ENCODE peak calls at places on chromosome 7, in four cellular contexts. J, K, W and S are unnamed samples.

GRCh38 chr7:100358027-100358856 is at the start of gene PILRB:
- DNase-seq in J (no peak), K (no peak), W (no peak), S (no peak)

GRCh38 chr7:2832441-2832840 is 11.7 kb downstream of the GNA12 start:
- DNase-seq in J (no peak), K (no peak), W (no peak), S (no peak)

GRCh38 chr7:50665403-50666123 is 100.4 kb upstream of the DDC start:
- DNase-seq in J (no peak), K (no peak), W (no peak), S (no peak)

GRCh38 chr7:1925973-1926907 is 256.2 kb downstream of the ELFN1 start:
- DNase-seq in J (no peak), K (no peak), W (no peak), S (no peak)

GRCh38 chr7:157768198-157768597 is 431.4 kb downstream of the DNAJB6 start:
- DNase-seq in J (no peak), K (no peak), W (no peak), S (no peak)

GRCh38 chr7:151902306-151902705 is 25.4 kb upstream of the PRKAG2 start:
- DNase-seq in J (no peak), K (no peak), W (no peak), S (no peak)

GRCh38 chr7:129875745-129876411 is 76.9 kb downstream of the UBE2H start:
- DNase-seq in J (no peak), K (no peak), W (no peak), S (no peak)

GRCh38 chr7:158295966-158296797 is 291.4 kb downstream of the PTPRN2 start:
- DNase-seq in J (no peak), K (no peak), W (no peak), S (no peak)

GRCh38 chr7:99579956-99580777 is 17.9 kb upstream of the TMEM225B start:
- DNase-seq in J (no peak), K (peak), W (no peak), S (no peak)

GRCh38 chr7:109111086-109111485 is 541.4 kb downstream of the DNAJB9 start:
- DNase-seq in J (no peak), K (no peak), W (no peak), S (no peak)

GRCh38 chr7:110675383-110676103 is 415.4 kb upstream of the LRRN3 start:
- DNase-seq in J (no peak), K (no peak), W (no peak), S (no peak)

GRCh38 chr7:47640215-47640739 is 58.4 kb upstream of the TNS3 start:
- DNase-seq in J (no peak), K (no peak), W (no peak), S (no peak)

GRCh38 chr7:28002638-28003037 is 178.0 kb downstream of the JAZF1 start:
- DNase-seq in J (no peak), K (no peak), W (no peak), S (no peak)

GRCh38 chr7:100626530-100627237 is 14.3 kb downstream of the MOSPD3 start:
- DNase-seq in J (peak), K (no peak), W (peak), S (peak)

GRCh38 chr7:134907639-134908038 is 78.7 kb upstream of the AGBL3 start:
- DNase-seq in J (no peak), K (no peak), W (no peak), S (no peak)

GRCh38 chr7:38840736-38841460 is 68.1 kb downstream of the VPS41 start:
- DNase-seq in J (no peak), K (no peak), W (no peak), S (no peak)

GRCh38 chr7:6443372-6443941 is 4.3 kb downstream of the DAGLB start:
- DNase-seq in J (peak), K (peak), W (no peak), S (no peak)

GRCh38 chr7:112869111-112869774 is 79.0 kb upstream of the TMEM168 start:
- DNase-seq in J (peak), K (peak), W (peak), S (peak)

GRCh38 chr7:44057849-44058758 is 7.3 kb downstream of the PGAM2 start:
- DNase-seq in J (no peak), K (no peak), W (no peak), S (no peak)

GRCh38 chr7:149497467-149498261 is at the start of gene ZNF746:
- DNase-seq in J (peak), K (peak), W (peak), S (peak)

GRCh38 chr7:1992554-1992953 is 240.2 kb downstream of the MAD1L1 start:
- DNase-seq in J (no peak), K (no peak), W (no peak), S (no peak)

GRCh38 chr7:130344248-130344866 is at the start of gene CPA5:
- DNase-seq in J (no peak), K (no peak), W (no peak), S (no peak)

GRCh38 chr7:137591444-137591843 is 247.9 kb upstream of the PTN start:
- DNase-seq in J (no peak), K (no peak), W (no peak), S (peak)

GRCh38 chr7:7681191-7681935 is 37.0 kb downstream of the RPA3 start:
- DNase-seq in J (peak), K (peak), W (peak), S (peak)

GRCh38 chr7:30594055-30594539 is 581 bp upstream of the GARS1 start:
- DNase-seq in J (no peak), K (peak), W (peak), S (peak)

GRCh38 chr7:91165846-91166230 is 98.4 kb upstream of the FZD1 start:
- DNase-seq in J (no peak), K (no peak), W (no peak), S (no peak)

GRCh38 chr7:91054374-91054773 is 209.9 kb upstream of the FZD1 start:
- DNase-seq in J (no peak), K (no peak), W (no peak), S (peak)

GRCh38 chr7:46385662-46386309 is 464.7 kb upstream of the IGFBP3 start:
- DNase-seq in J (no peak), K (no peak), W (no peak), S (no peak)

GRCh38 chr7:102398543-102398942 is 2.4 kb downstream of the PRKRIP1 start:
- DNase-seq in J (no peak), K (no peak), W (no peak), S (no peak)
- TF ChIP-seq JUND in J (no peak), K (no peak), W (no peak), S (no peak)

GRCh38 chr7:138957217-138957616 is 24.0 kb downstream of the KIAA1549 start:
- DNase-seq in J (no peak), K (no peak), W (no peak), S (no peak)

GRCh38 chr7:138962561-138963270 is 18.5 kb downstream of the KIAA1549 start:
- DNase-seq in J (no peak), K (no peak), W (no peak), S (no peak)

GRCh38 chr7:138961159-138961558 is 20.0 kb downstream of the KIAA1549 start:
- DNase-seq in J (no peak), K (no peak), W (no peak), S (no peak)

GRCh38 chr7:138954545-138955475 is 26.4 kb downstream of the KIAA1549 start:
- DNase-seq in J (no peak), K (no peak), W (no peak), S (no peak)

GRCh38 chr7:138958026-138958956 is 22.9 kb downstream of the KIAA1549 start:
- DNase-seq in J (no peak), K (no peak), W (no peak), S (no peak)
- TF ChIP-seq JUND in J (no peak), K (no peak), W (no peak), S (no peak)

GRCh38 chr7:120586561-120586960 is 271.4 kb downstream of the TSPAN12 start:
- DNase-seq in J (no peak), K (no peak), W (no peak), S (no peak)
- TF ChIP-seq JUND in J (no peak), K (no peak), W (no peak), S (no peak)

GRCh38 chr7:120273476-120273975 is 551 bp downstream of the KCND2 start:
- DNase-seq in J (no peak), K (peak), W (peak), S (peak)
- TF ChIP-seq JUND in J (no peak), K (no peak), W (no peak), S (no peak)

GRCh38 chr7:45202618-45203017 is 45.0 kb downstream of the RAMP3 start:
- DNase-seq in J (no peak), K (no peak), W (no peak), S (no peak)

GRCh38 chr7:45196374-45196773 is 38.8 kb downstream of the RAMP3 start:
- DNase-seq in J (no peak), K (no peak), W (peak), S (no peak)

GRCh38 chr7:45198986-45199385 is 41.4 kb downstream of the RAMP3 start:
- DNase-seq in J (no peak), K (no peak), W (no peak), S (no peak)

GRCh38 chr7:45197461-45197860 is 39.9 kb downstream of the RAMP3 start:
- DNase-seq in J (no peak), K (no peak), W (no peak), S (no peak)

GRCh38 chr7:45199506-45199905 is 41.9 kb downstream of the RAMP3 start:
- DNase-seq in J (no peak), K (no peak), W (no peak), S (no peak)
- TF ChIP-seq JUND in J (no peak), K (no peak), W (no peak), S (no peak)

GRCh38 chr7:22082553-22082885 is 136.8 kb upstream of the CDCA7L start:
- DNase-seq in J (no peak), K (no peak), W (no peak), S (no peak)
- TF ChIP-seq JUND in J (no peak), K (no peak), W (no peak), S (no peak)

DNA sequence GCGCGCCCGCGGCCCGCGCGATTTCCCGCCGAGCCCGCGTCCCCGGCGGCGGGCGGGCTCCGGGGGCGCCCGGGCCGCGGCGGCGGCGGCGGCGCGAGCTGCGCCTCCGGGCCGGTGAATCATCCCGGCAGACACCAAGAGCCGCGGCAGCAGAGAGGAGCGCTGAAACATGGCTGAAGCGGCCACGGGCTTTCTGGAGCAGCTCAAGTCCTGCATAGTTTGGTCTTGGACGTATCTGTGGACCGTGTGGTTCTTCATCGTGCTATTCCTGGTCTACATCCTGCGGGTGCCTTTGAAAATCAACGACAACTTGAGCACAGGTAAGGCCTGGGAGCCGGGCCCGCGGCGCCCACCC is at the start of gene ST7:
- DNase-seq in J (peak), K (peak), W (no peak), S (peak)
- TF ChIP-seq JUND in J (no peak), K (no peak), W (no peak), S (no peak)

DNA sequence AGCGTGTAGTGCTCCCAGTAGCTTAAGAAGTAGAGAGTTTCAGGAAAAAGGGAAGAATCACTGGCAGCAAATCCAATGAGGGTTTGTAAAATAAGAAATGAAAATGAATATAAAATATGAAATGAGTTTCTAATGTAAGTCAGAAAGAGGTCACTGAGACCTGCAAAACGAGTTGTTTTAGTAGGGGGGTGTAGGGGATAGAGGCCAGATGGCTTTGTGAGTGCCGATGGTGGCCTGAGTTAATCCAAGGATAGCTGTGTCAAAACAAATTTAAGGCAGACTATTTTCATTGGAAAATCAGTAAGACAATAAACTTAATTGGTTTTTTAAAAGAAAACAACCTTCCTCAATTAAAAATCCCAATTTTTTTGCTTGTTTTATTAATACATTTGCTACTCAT is 745 bp upstream of the ASB15 start:
- DNase-seq in J (no peak), K (no peak), W (no peak), S (peak)
- TF ChIP-seq JUND in J (no peak), K (no peak), W (no peak), S (no peak)

DNA sequence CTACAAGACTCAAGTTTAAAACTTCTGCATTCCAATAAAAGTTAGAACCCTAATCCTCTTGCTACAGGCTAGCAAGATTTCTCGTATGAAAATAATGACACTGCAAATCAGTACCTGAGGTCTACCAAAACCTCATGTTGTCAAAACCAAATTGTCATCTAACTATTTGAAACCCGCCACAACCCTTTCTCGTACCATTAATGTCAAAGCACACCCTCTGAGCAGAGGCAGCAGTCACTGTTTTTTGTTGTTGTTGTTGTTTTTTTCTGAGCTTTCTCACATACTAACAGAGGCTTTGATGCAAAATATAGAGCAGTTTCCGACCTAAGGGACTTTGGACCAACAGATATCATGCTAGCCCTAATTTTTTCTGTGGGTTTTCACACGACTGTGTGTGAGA is 563.9 kb upstream of the C7orf33 start:
- DNase-seq in J (no peak), K (no peak), W (no peak), S (no peak)
- TF ChIP-seq JUND in J (no peak), K (no peak), W (no peak), S (no peak)

GRCh38 chr7:12210179-12211053 is 678 bp upstream of the TMEM106B start:
- DNase-seq in J (no peak), K (peak), W (no peak), S (peak)
- TF ChIP-seq JUND in J (no peak), K (no peak), W (no peak), S (no peak)